ENCODE peak calls at places on chromosomes 13 and 19, in nine cellular contexts. Z is A549; I is activated naive CD4-positive, alpha-beta T cell treated with anti-CD3 and anti-CD28 coated beads, Interleukin-2, amount 10 ng/mL, durations not matched to agents 7 days and 5 days; Y is natural killer cell; U is NB4; O is NCI-H2081; B is head of caudate nucleus; P is amniotic stem cell; F is hypothalamus. L is an unnamed sample.

GRCh38 chr19:38917921-38918491 is 6.0 kb upstream of the CCER2 start:
- DNase-seq in Z (peak), I (no peak), Y (no peak), U (no peak), O (no peak), B (no peak), P (no peak), F (no peak), L (no peak)

GRCh38 chr19:29467824-29468401 is 57.9 kb upstream of the VSTM2B start:
- DNase-seq in Z (peak), I (peak), Y (no peak), U (peak), O (no peak), B (peak), P (no peak), F (no peak), L (no peak)

GRCh38 chr19:49690656-49691242 is at the start of gene CPT1C:
- DNase-seq in Z (no peak), I (peak), Y (no peak), U (peak), O (peak), B (peak), P (peak), F (peak), L (no peak)

GRCh38 chr19:46361915-46362314 is 15.0 kb downstream of the PPP5C start:
- DNase-seq in Z (no peak), I (no peak), Y (no peak), U (no peak), O (no peak), B (no peak), P (no peak), F (no peak), L (no peak)

GRCh38 chr19:1082165-1082927 is 12.8 kb downstream of the POLR2E start:
- DNase-seq in Z (peak), I (peak), Y (no peak), U (peak), O (peak), B (no peak), P (no peak), F (no peak), L (no peak)

GRCh38 chr13:20942938-20943518 is 40.5 kb upstream of the XPO4 start:
- DNase-seq in Z (no peak), I (no peak), Y (no peak), U (no peak), O (no peak), B (no peak), P (no peak), F (no peak), L (no peak)

GRCh38 chr19:51699170-51699569 is 6.0 kb downstream of the SPACA6 start:
- DNase-seq in Z (no peak), I (no peak), Y (no peak), U (no peak), O (no peak), B (no peak), P (no peak), F (no peak), L (no peak)

GRCh38 chr13:33859691-33860303 is 41.8 kb downstream of the RFC3 start:
- DNase-seq in Z (no peak), I (no peak), Y (no peak), U (no peak), O (no peak), B (no peak), P (no peak), F (no peak), L (no peak)

GRCh38 chr19:12783226-12783848 is 7.9 kb upstream of the JUNB start:
- DNase-seq in Z (no peak), I (peak), Y (no peak), U (peak), O (no peak), B (no peak), P (no peak), F (no peak), L (no peak)

GRCh38 chr19:48991823-48992570 is 1.1 kb downstream of the GYS1 start:
- DNase-seq in Z (peak), I (no peak), Y (no peak), U (peak), O (no peak), B (peak), P (peak), F (no peak), L (no peak)

GRCh38 chr19:16908759-16909158 is 20.0 kb downstream of the F2RL3 start:
- DNase-seq in Z (no peak), I (no peak), Y (no peak), U (no peak), O (no peak), B (no peak), P (no peak), F (no peak), L (no peak)

GRCh38 chr19:6766357-6767080 is 716 bp downstream of the SH2D3A start:
- DNase-seq in Z (no peak), I (peak), Y (no peak), U (no peak), O (no peak), B (no peak), P (no peak), F (no peak), L (no peak)

GRCh38 chr19:46218160-46218559 is 11.4 kb upstream of the IGFL1 start:
- DNase-seq in Z (no peak), I (peak), Y (no peak), U (peak), O (no peak), B (no peak), P (no peak), F (no peak), L (no peak)

GRCh38 chr13:93480553-93481106 is 254.0 kb downstream of the GPC6 start:
- DNase-seq in Z (no peak), I (no peak), Y (no peak), U (no peak), O (no peak), B (no peak), P (no peak), F (no peak), L (no peak)

GRCh38 chr19:42512130-42512636 is 16.1 kb downstream of the CEACAM1 start:
- DNase-seq in Z (no peak), I (no peak), Y (no peak), U (no peak), O (no peak), B (no peak), P (no peak), F (no peak), L (no peak)